ENCODE peak calls at places on chromosomes 1 and 21, in nine cellular contexts. One of them, this sample, is unnamed.

GRCh38 chr21:27975514-27975913 is 1008.6 kb upstream of the ADAMTS5 start:
- DNase-seq in fibroblast of lung: no peak
- DNase-seq in uterus: no peak
- DNase-seq in psoas muscle: no peak
- DNase-seq in dorsolateral prefrontal cortex: no peak
- DNase-seq in lung: no peak
- DNase-seq in CD8-positive, alpha-beta T cell: no peak
- DNase-seq in right atrium auricular region: no peak
- DNase-seq in ovary: no peak
- DNase-seq in this sample: no peak

GRCh38 chr1:2290171-2290578 is 62.1 kb downstream of the SKI start:
- DNase-seq in fibroblast of lung: no peak
- DNase-seq in uterus: no peak
- DNase-seq in psoas muscle: no peak
- DNase-seq in dorsolateral prefrontal cortex: no peak
- DNase-seq in lung: no peak
- DNase-seq in CD8-positive, alpha-beta T cell: no peak
- DNase-seq in right atrium auricular region: no peak
- DNase-seq in ovary: no peak
- DNase-seq in this sample: no peak

GRCh38 chr21:43864806-43865470 is at the start of gene AGPAT3:
- DNase-seq in fibroblast of lung: peak
- DNase-seq in uterus: no peak
- DNase-seq in psoas muscle: peak
- DNase-seq in dorsolateral prefrontal cortex: peak
- DNase-seq in lung: no peak
- DNase-seq in CD8-positive, alpha-beta T cell: no peak
- DNase-seq in right atrium auricular region: no peak
- DNase-seq in ovary: peak
- DNase-seq in this sample: no peak

GRCh38 chr1:23169727-23170335 is 1.2 kb upstream of the LUZP1 start:
- DNase-seq in fibroblast of lung: peak
- DNase-seq in uterus: peak
- DNase-seq in psoas muscle: peak
- DNase-seq in dorsolateral prefrontal cortex: peak
- DNase-seq in lung: peak
- DNase-seq in CD8-positive, alpha-beta T cell: no peak
- DNase-seq in right atrium auricular region: peak
- DNase-seq in ovary: peak
- DNase-seq in this sample: peak

GRCh38 chr1:113749402-113749801 is 9.9 kb downstream of the PHTF1 start:
- DNase-seq in fibroblast of lung: no peak
- DNase-seq in uterus: no peak
- DNase-seq in psoas muscle: no peak
- DNase-seq in dorsolateral prefrontal cortex: no peak
- DNase-seq in lung: no peak
- DNase-seq in CD8-positive, alpha-beta T cell: no peak
- DNase-seq in right atrium auricular region: no peak
- DNase-seq in ovary: no peak
- DNase-seq in this sample: no peak

GRCh38 chr1:71093938-71094337 is 13.1 kb upstream of the ZRANB2 start:
- DNase-seq in fibroblast of lung: peak
- DNase-seq in uterus: no peak
- DNase-seq in psoas muscle: no peak
- DNase-seq in dorsolateral prefrontal cortex: no peak
- DNase-seq in lung: no peak
- DNase-seq in CD8-positive, alpha-beta T cell: no peak
- DNase-seq in right atrium auricular region: no peak
- DNase-seq in ovary: no peak
- DNase-seq in this sample: no peak

GRCh38 chr1:199490804-199491527 is 536.5 kb upstream of the NR5A2 start:
- DNase-seq in fibroblast of lung: peak
- DNase-seq in uterus: no peak
- DNase-seq in psoas muscle: no peak
- DNase-seq in dorsolateral prefrontal cortex: no peak
- DNase-seq in lung: no peak
- DNase-seq in CD8-positive, alpha-beta T cell: no peak
- DNase-seq in right atrium auricular region: no peak
- DNase-seq in ovary: no peak
- DNase-seq in this sample: no peak

GRCh38 chr1:154403300-154403943 is 1.7 kb upstream of the IL6R start:
- DNase-seq in fibroblast of lung: no peak
- DNase-seq in uterus: no peak
- DNase-seq in psoas muscle: no peak
- DNase-seq in dorsolateral prefrontal cortex: no peak
- DNase-seq in lung: no peak
- DNase-seq in CD8-positive, alpha-beta T cell: no peak
- DNase-seq in right atrium auricular region: no peak
- DNase-seq in ovary: peak
- DNase-seq in this sample: no peak

DNA sequence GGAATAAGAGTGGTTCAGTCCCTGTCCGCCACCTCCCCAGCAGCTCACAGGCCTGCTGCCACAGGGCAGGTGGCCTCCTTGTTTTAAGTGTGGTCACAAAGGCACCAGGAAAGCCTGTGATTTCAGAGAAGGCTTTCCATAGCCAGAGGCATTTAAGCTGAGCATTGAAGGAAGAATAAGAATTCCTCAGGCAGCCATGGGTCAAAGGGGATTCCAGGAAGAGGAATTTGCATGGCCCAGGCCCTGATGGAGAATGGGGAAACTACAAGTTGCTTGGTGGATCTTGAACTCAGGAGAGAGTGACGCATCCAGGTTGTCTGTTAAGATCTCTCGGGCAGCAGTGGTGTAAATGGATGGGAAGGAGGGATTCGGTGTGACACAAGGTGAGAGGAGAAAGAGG is 66.7 kb downstream of the KLHDC7A start:
- DNase-seq in fibroblast of lung: no peak
- DNase-seq in uterus: no peak
- DNase-seq in psoas muscle: no peak
- DNase-seq in dorsolateral prefrontal cortex: no peak
- DNase-seq in lung: no peak
- DNase-seq in CD8-positive, alpha-beta T cell: no peak
- DNase-seq in right atrium auricular region: no peak
- DNase-seq in ovary: no peak
- DNase-seq in this sample: no peak
- TF ChIP-seq CTCF in fibroblast of lung: no peak
- TF ChIP-seq CTCF in uterus: no peak
- TF ChIP-seq CTCF in psoas muscle: no peak
- TF ChIP-seq CTCF in dorsolateral prefrontal cortex: no peak
- TF ChIP-seq CTCF in lung: no peak
- TF ChIP-seq CTCF in CD8-positive, alpha-beta T cell: no peak
- TF ChIP-seq CTCF in right atrium auricular region: no peak
- TF ChIP-seq CTCF in ovary: no peak
- TF ChIP-seq CTCF in this sample: no peak

GRCh38 chr1:193185861-193186714 is at the start of gene B3GALT2:
- DNase-seq in fibroblast of lung: peak
- DNase-seq in uterus: no peak
- DNase-seq in psoas muscle: no peak
- DNase-seq in dorsolateral prefrontal cortex: peak
- DNase-seq in lung: no peak
- DNase-seq in CD8-positive, alpha-beta T cell: no peak
- DNase-seq in right atrium auricular region: no peak
- DNase-seq in ovary: no peak
- DNase-seq in this sample: no peak
- H3K4me3 ChIP-seq in fibroblast of lung: peak
- H3K4me3 ChIP-seq in uterus: peak
- H3K4me3 ChIP-seq in psoas muscle: peak
- H3K4me3 ChIP-seq in dorsolateral prefrontal cortex: peak
- H3K4me3 ChIP-seq in lung: peak
- H3K4me3 ChIP-seq in CD8-positive, alpha-beta T cell: no peak
- H3K4me3 ChIP-seq in right atrium auricular region: peak
- H3K4me3 ChIP-seq in ovary: peak
- H3K4me3 ChIP-seq in this sample: peak

DNA sequence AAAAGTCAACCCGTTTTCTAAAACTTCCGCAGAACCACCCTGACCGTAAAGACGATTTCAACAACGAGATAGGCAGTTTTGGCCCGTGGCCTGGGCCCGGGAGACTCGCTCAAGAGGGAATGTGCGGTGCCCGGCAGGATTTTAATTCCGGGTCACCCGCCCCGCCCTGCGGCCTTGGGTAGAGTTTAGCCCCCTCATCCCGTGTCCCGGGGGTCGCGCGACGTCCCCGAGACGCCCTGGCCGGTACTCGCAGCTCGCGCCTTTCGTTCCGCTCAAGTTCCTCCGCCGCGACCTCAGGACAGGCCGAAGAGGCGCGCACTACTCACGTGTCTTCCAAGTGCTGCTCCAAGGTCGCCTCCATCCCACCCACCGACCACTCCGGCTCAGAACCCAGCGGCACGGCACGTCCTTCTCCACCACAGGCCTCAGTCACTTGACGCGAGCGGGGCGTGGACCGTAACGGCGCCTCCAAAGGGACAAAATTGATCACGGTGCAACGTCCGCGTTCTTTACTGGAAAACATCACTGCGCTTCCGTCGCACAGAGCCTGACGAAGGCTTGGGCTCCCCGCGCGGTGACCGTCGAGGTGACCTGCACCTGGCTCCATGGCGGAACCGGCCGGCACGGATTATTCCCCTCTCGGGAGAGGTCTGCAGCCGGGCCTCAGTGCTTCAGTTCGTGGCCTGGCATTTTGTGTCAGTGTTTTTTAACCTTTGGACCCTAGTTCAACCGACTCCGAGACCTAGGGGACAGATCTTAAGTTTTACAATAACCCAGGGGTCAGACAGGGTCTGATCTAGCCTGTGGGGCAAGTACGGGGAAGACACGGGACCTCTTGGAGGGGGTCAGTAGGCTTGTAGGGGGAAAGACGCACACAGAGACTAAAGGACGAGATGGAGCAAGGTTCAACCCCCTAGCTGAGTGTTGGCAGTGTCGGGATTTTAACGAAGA is at the start of gene LAMTOR5:
- DNase-seq in fibroblast of lung: peak
- DNase-seq in uterus: peak
- DNase-seq in psoas muscle: peak
- DNase-seq in dorsolateral prefrontal cortex: peak
- DNase-seq in lung: peak
- DNase-seq in CD8-positive, alpha-beta T cell: peak
- DNase-seq in right atrium auricular region: peak
- DNase-seq in ovary: peak
- DNase-seq in this sample: peak
- H3K27ac ChIP-seq in fibroblast of lung: peak
- H3K27ac ChIP-seq in uterus: peak
- H3K27ac ChIP-seq in psoas muscle: peak
- H3K27ac ChIP-seq in dorsolateral prefrontal cortex: peak
- H3K27ac ChIP-seq in lung: peak
- H3K27ac ChIP-seq in CD8-positive, alpha-beta T cell: peak
- H3K27ac ChIP-seq in right atrium auricular region: peak
- H3K27ac ChIP-seq in ovary: peak
- H3K27ac ChIP-seq in this sample: peak

GRCh38 chr1:36446261-36446660 is 4.0 kb downstream of the OSCP1 start:
- DNase-seq in fibroblast of lung: no peak
- DNase-seq in uterus: no peak
- DNase-seq in psoas muscle: no peak
- DNase-seq in dorsolateral prefrontal cortex: no peak
- DNase-seq in lung: no peak
- DNase-seq in CD8-positive, alpha-beta T cell: no peak
- DNase-seq in right atrium auricular region: no peak
- DNase-seq in ovary: no peak
- DNase-seq in this sample: no peak
- TF ChIP-seq CTCF in fibroblast of lung: no peak
- TF ChIP-seq CTCF in uterus: no peak
- TF ChIP-seq CTCF in psoas muscle: no peak
- TF ChIP-seq CTCF in dorsolateral prefrontal cortex: no peak
- TF ChIP-seq CTCF in lung: no peak
- TF ChIP-seq CTCF in CD8-positive, alpha-beta T cell: no peak
- TF ChIP-seq CTCF in right atrium auricular region: no peak
- TF ChIP-seq CTCF in ovary: no peak
- TF ChIP-seq CTCF in this sample: no peak

GRCh38 chr1:184110253-184111204 is 59.0 kb downstream of the TSEN15 start:
- DNase-seq in fibroblast of lung: no peak
- DNase-seq in uterus: no peak
- DNase-seq in psoas muscle: no peak
- DNase-seq in dorsolateral prefrontal cortex: no peak
- DNase-seq in lung: no peak
- DNase-seq in CD8-positive, alpha-beta T cell: no peak
- DNase-seq in right atrium auricular region: no peak
- DNase-seq in ovary: no peak
- DNase-seq in this sample: no peak
- H3K4me3 ChIP-seq in fibroblast of lung: no peak
- H3K4me3 ChIP-seq in uterus: no peak
- H3K4me3 ChIP-seq in psoas muscle: no peak
- H3K4me3 ChIP-seq in dorsolateral prefrontal cortex: no peak
- H3K4me3 ChIP-seq in lung: no peak
- H3K4me3 ChIP-seq in CD8-positive, alpha-beta T cell: no peak
- H3K4me3 ChIP-seq in right atrium auricular region: no peak
- H3K4me3 ChIP-seq in ovary: no peak
- H3K4me3 ChIP-seq in this sample: no peak

GRCh38 chr1:211726467-211726866 is 51.0 kb upstream of the NEK2 start:
- DNase-seq in fibroblast of lung: no peak
- DNase-seq in uterus: no peak
- DNase-seq in psoas muscle: no peak
- DNase-seq in dorsolateral prefrontal cortex: no peak
- DNase-seq in lung: no peak
- DNase-seq in CD8-positive, alpha-beta T cell: no peak
- DNase-seq in right atrium auricular region: no peak
- DNase-seq in ovary: no peak
- DNase-seq in this sample: no peak

GRCh38 chr1:211731456-211732275 is 56.2 kb upstream of the NEK2 start:
- DNase-seq in fibroblast of lung: no peak
- DNase-seq in uterus: no peak
- DNase-seq in psoas muscle: no peak
- DNase-seq in dorsolateral prefrontal cortex: no peak
- DNase-seq in lung: no peak
- DNase-seq in CD8-positive, alpha-beta T cell: no peak
- DNase-seq in right atrium auricular region: no peak
- DNase-seq in ovary: no peak
- DNase-seq in this sample: no peak

GRCh38 chr1:211730347-211730746 is 54.9 kb upstream of the NEK2 start:
- DNase-seq in fibroblast of lung: no peak
- DNase-seq in uterus: no peak
- DNase-seq in psoas muscle: no peak
- DNase-seq in dorsolateral prefrontal cortex: no peak
- DNase-seq in lung: no peak
- DNase-seq in CD8-positive, alpha-beta T cell: no peak
- DNase-seq in right atrium auricular region: no peak
- DNase-seq in ovary: no peak
- DNase-seq in this sample: no peak

GRCh38 chr1:211732276-211732571 is 56.8 kb upstream of the NEK2 start:
- DNase-seq in fibroblast of lung: no peak
- DNase-seq in uterus: no peak
- DNase-seq in psoas muscle: no peak
- DNase-seq in dorsolateral prefrontal cortex: no peak
- DNase-seq in lung: no peak
- DNase-seq in CD8-positive, alpha-beta T cell: no peak
- DNase-seq in right atrium auricular region: no peak
- DNase-seq in ovary: no peak
- DNase-seq in this sample: no peak

GRCh38 chr1:211729238-211729637 is 53.8 kb upstream of the NEK2 start:
- DNase-seq in fibroblast of lung: no peak
- DNase-seq in uterus: no peak
- DNase-seq in psoas muscle: no peak
- DNase-seq in dorsolateral prefrontal cortex: no peak
- DNase-seq in lung: no peak
- DNase-seq in CD8-positive, alpha-beta T cell: no peak
- DNase-seq in right atrium auricular region: no peak
- DNase-seq in ovary: no peak
- DNase-seq in this sample: no peak
- H3K27ac ChIP-seq in fibroblast of lung: no peak
- H3K27ac ChIP-seq in uterus: no peak
- H3K27ac ChIP-seq in psoas muscle: no peak
- H3K27ac ChIP-seq in dorsolateral prefrontal cortex: no peak
- H3K27ac ChIP-seq in lung: no peak
- H3K27ac ChIP-seq in CD8-positive, alpha-beta T cell: no peak
- H3K27ac ChIP-seq in right atrium auricular region: no peak
- H3K27ac ChIP-seq in ovary: no peak
- H3K27ac ChIP-seq in this sample: no peak

This sample was measured in coronary artery.